ENCODE peak calls at places on chromosome 11, in ten cellular contexts. X is testis, U is left ventricle myocardium inferior, Z is nephron progenitor cell, C is D721Med, E is endothelial cell, D is HCT116, M is choroid plexus epithelial cell, R is right atrium auricular region, V is GM12865. J is an unnamed sample.

GRCh38 chr11:8839957-8840945 is 70.7 kb upstream of the AKIP1 start:
- DNase-seq in R (no peak), U (peak), X (peak), Z (peak), D (no peak), E (peak), M (peak), V (no peak), C (no peak), J (peak)

GRCh38 chr11:68950268-68950667 is 30.5 kb downstream of the MRGPRD start:
- DNase-seq in Z (no peak), U (no peak), C (no peak), D (peak), X (no peak), E (peak), R (no peak), M (peak), V (peak), J (peak)

GRCh38 chr11:134235399-134235798 is 10.9 kb downstream of the VPS26B start:
- DNase-seq in V (no peak), X (peak), M (no peak), R (no peak), E (no peak), Z (no peak), C (no peak), U (no peak), D (no peak), J (no peak)

GRCh38 chr11:117492578-117493251 is 165.1 kb downstream of the CEP164 start:
- DNase-seq in C (peak), E (peak), V (no peak), U (no peak), X (no peak), D (no peak), M (no peak), R (no peak), Z (peak), J (peak)

GRCh38 chr11:111459506-111460270 is 52.5 kb downstream of the BTG4 start:
- DNase-seq in X (no peak), C (no peak), E (no peak), D (no peak), M (no peak), V (no peak), R (no peak), U (no peak), Z (no peak), J (no peak)

GRCh38 chr11:73262851-73263495 is 9.2 kb upstream of the P2RY6 start:
- DNase-seq in Z (no peak), C (no peak), D (no peak), M (peak), E (no peak), V (no peak), X (no peak), U (no peak), R (peak), J (no peak)

GRCh38 chr11:62256281-62256680 is 13.7 kb upstream of the SCGB2A2 start:
- DNase-seq in Z (no peak), U (no peak), M (peak), D (no peak), V (no peak), E (no peak), C (no peak), X (no peak), R (no peak), J (no peak)

GRCh38 chr11:62851807-62852522 is 12.6 kb upstream of the WDR74 start:
- DNase-seq in D (no peak), M (no peak), C (no peak), Z (no peak), U (no peak), E (no peak), V (peak), R (no peak), X (no peak), J (no peak)

GRCh38 chr11:58786693-58787092 is 55.0 kb upstream of the GLYAT start:
- DNase-seq in M (no peak), E (no peak), Z (no peak), X (no peak), U (no peak), C (no peak), D (no peak), V (no peak), R (no peak), J (no peak)

GRCh38 chr11:108897916-108898315 is 233.0 kb downstream of the DDX10 start:
- DNase-seq in M (no peak), C (no peak), U (no peak), X (no peak), R (no peak), V (no peak), D (no peak), E (no peak), Z (no peak), J (no peak)

GRCh38 chr11:12949456-12949855 is 59.7 kb upstream of the RASSF10 start:
- DNase-seq in U (no peak), R (no peak), E (no peak), C (no peak), M (no peak), Z (no peak), D (no peak), V (no peak), X (no peak), J (no peak)

GRCh38 chr11:82698576-82699352 is 34.9 kb downstream of the FAM181B start:
- DNase-seq in V (no peak), M (no peak), D (no peak), U (no peak), Z (no peak), X (no peak), E (no peak), C (no peak), R (no peak), J (no peak)

GRCh38 chr11:45669146-45669545 is 3.7 kb upstream of the CHST1 start:
- DNase-seq in R (no peak), E (no peak), C (no peak), U (no peak), M (no peak), Z (no peak), V (no peak), X (no peak), D (no peak), J (no peak)

GRCh38 chr11:117143390-117143789 is 697 bp upstream of the PAFAH1B2 start:
- DNase-seq in U (peak), E (peak), V (peak), C (no peak), D (no peak), R (peak), M (peak), X (peak), Z (peak), J (no peak)

GRCh38 chr11:72735495-72736027 is 16.6 kb downstream of the ARAP1 start:
- DNase-seq in Z (no peak), D (peak), V (no peak), E (peak), M (peak), U (peak), R (no peak), C (no peak), X (no peak), J (no peak)

GRCh38 chr11:79439430-79439892 is 1.4 kb downstream of the TENM4 start:
- DNase-seq in R (no peak), X (peak), M (peak), E (peak), Z (peak), C (no peak), V (no peak), U (no peak), D (no peak), J (no peak)

GRCh38 chr11:76233936-76234703 is 27.8 kb upstream of the WNT11 start:
- DNase-seq in C (no peak), V (peak), D (no peak), Z (peak), X (peak), U (peak), M (peak), R (peak), E (peak), J (peak)

GRCh38 chr11:123190504-123190903 is 4.5 kb downstream of the CLMP start:
- DNase-seq in Z (no peak), U (no peak), C (no peak), R (no peak), X (no peak), M (no peak), V (no peak), E (no peak), D (no peak), J (no peak)

GRCh38 chr11:110174645-110175310 is 81.6 kb downstream of the ZC3H12C start:
- DNase-seq in V (no peak), R (peak), M (peak), X (no peak), C (no peak), D (no peak), U (no peak), Z (no peak), E (no peak), J (no peak)

GRCh38 chr11:131248588-131248987 is 121.8 kb upstream of the NTM start:
- DNase-seq in X (no peak), M (no peak), C (no peak), E (no peak), D (no peak), U (no peak), V (no peak), Z (no peak), R (no peak), J (no peak)

GRCh38 chr11:61657566-61657965 is 22.6 kb upstream of the DAGLA start:
- DNase-seq in U (no peak), D (no peak), R (no peak), Z (no peak), X (no peak), E (no peak), C (no peak), V (no peak), M (no peak), J (no peak)

GRCh38 chr11:72943664-72944063 is 129.5 kb downstream of the ATG16L2 start:
- DNase-seq in R (no peak), D (no peak), C (no peak), M (no peak), E (no peak), Z (no peak), V (no peak), U (no peak), X (no peak), J (no peak)

GRCh38 chr11:87780068-87780413 is 395.2 kb downstream of the RAB38 start:
- DNase-seq in X (no peak), C (no peak), Z (no peak), U (no peak), M (no peak), R (no peak), E (no peak), V (no peak), D (no peak), J (no peak)

DNA sequence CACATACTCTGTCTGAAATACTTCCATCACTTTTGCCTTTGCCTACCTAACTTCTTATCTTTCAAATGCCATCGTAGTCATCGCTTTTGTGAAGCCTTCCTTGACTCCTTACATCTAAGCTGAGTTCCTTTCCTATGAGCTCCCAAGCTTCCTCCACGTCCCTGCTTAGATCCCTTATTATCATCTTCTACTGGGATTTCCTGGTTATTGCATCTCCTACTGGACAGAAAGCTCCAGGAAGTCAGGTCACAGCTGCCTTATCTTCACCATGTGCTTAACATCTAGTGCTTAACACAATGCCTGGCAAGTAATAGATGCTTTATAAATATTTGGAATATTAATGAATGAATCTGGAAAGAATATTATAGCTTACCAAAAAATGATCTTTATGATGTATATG is 5.9 kb downstream of the YPEL4 start:
- DNase-seq in V (no peak), C (no peak), M (no peak), U (no peak), Z (no peak), R (no peak), X (no peak), D (no peak), E (no peak), J (no peak)
- TF ChIP-seq CTCF in V (no peak), C (no peak), M (peak), U (no peak), Z (no peak), R (no peak), X (no peak), D (no peak), E (no peak), J (no peak)

GRCh38 chr11:81070948-81071347 is 1630.1 kb upstream of the TENM4 start:
- DNase-seq in Z (no peak), U (no peak), V (peak), M (peak), D (no peak), E (no peak), R (no peak), C (no peak), X (no peak), J (no peak)
- TF ChIP-seq CTCF in Z (no peak), U (no peak), V (no peak), M (no peak), D (no peak), E (no peak), R (no peak), C (no peak), X (no peak), J (no peak)

GRCh38 chr11:30149998-30150397 is 80.8 kb upstream of the FSHB start:
- DNase-seq in E (no peak), V (no peak), U (no peak), R (no peak), C (no peak), Z (no peak), X (no peak), D (no peak), M (no peak), J (no peak)
- TF ChIP-seq CTCF in E (no peak), V (no peak), U (no peak), R (no peak), C (no peak), Z (no peak), X (no peak), D (no peak), M (no peak), J (no peak)

GRCh38 chr11:126101241-126101929 is 38.7 kb upstream of the CDON start:
- DNase-seq in Z (peak), E (no peak), D (no peak), U (no peak), X (peak), V (no peak), R (no peak), C (no peak), M (no peak), J (no peak)
- TF ChIP-seq CTCF in Z (no peak), E (no peak), D (no peak), U (no peak), X (no peak), V (no peak), R (no peak), C (no peak), M (no peak), J (no peak)

GRCh38 chr11:2807276-2807681 is 78.3 kb downstream of the CDKN1C start:
- DNase-seq in C (no peak), E (no peak), U (peak), Z (no peak), M (peak), V (no peak), X (peak), R (peak), D (no peak), J (no peak)

GRCh38 chr11:2809854-2810253 is 75.7 kb downstream of the CDKN1C start:
- DNase-seq in X (no peak), D (no peak), R (no peak), E (no peak), Z (no peak), C (no peak), V (no peak), M (no peak), U (no peak), J (no peak)

GRCh38 chr11:2810401-2811205 is 75.0 kb downstream of the CDKN1C start:
- DNase-seq in M (no peak), Z (no peak), C (no peak), D (no peak), U (peak), R (no peak), X (no peak), V (no peak), E (no peak), J (no peak)

GRCh38 chr11:2807801-2808241 is 77.8 kb downstream of the CDKN1C start:
- DNase-seq in D (no peak), C (no peak), U (peak), R (no peak), X (peak), M (no peak), Z (peak), E (no peak), V (no peak), J (no peak)

GRCh38 chr11:2808850-2809847 is 76.4 kb downstream of the CDKN1C start:
- DNase-seq in X (no peak), V (no peak), U (peak), M (no peak), D (no peak), Z (no peak), E (no peak), R (no peak), C (no peak), J (no peak)
- TF ChIP-seq CTCF in X (no peak), V (no peak), U (no peak), M (no peak), D (no peak), Z (no peak), E (no peak), R (no peak), C (no peak), J (no peak)

DNA sequence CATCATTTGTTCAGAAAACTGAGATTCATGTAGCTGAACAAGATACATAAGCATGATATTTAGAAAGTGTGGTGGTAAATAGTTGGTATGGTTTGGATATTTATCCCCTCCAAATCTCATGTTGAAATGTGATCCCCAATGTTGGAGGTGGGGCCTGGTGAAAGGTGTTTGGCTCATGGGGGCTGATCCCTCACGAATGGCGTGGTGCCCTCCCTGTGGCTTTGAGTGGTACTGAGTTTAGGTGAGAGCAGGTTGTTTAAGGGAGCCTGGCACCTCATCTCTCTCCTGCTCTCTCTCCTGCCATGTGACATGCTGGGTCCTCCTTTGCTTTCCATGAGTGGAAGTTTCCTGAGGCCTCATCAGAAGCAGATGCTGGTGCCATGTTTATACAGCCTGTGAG is 48.1 kb downstream of the NXPE1 start:
- DNase-seq in R (no peak), U (no peak), E (no peak), Z (no peak), C (no peak), D (no peak), X (no peak), M (no peak), V (no peak), J (no peak)
- TF ChIP-seq CTCF in R (no peak), U (no peak), E (no peak), Z (no peak), C (no peak), D (no peak), X (no peak), M (no peak), V (no peak), J (no peak)

GRCh38 chr11:36135062-36135461 is 154.2 kb downstream of the COMMD9 start:
- DNase-seq in C (no peak), D (no peak), V (no peak), M (no peak), Z (peak), E (no peak), R (no peak), X (no peak), U (no peak), J (no peak)

GRCh38 chr11:36130401-36130800 is 158.8 kb downstream of the COMMD9 start:
- DNase-seq in M (no peak), E (no peak), Z (no peak), U (no peak), C (no peak), X (no peak), R (no peak), D (no peak), V (no peak), J (no peak)

GRCh38 chr11:36129955-36130354 is 159.3 kb downstream of the COMMD9 start:
- DNase-seq in V (no peak), C (no peak), E (no peak), U (no peak), M (no peak), Z (no peak), X (no peak), R (no peak), D (no peak), J (no peak)

GRCh38 chr11:36132940-36133339 is 156.3 kb downstream of the COMMD9 start:
- DNase-seq in X (no peak), V (no peak), D (no peak), M (peak), C (no peak), U (no peak), E (no peak), R (no peak), Z (no peak), J (no peak)

GRCh38 chr11:36131719-36132349 is 157.4 kb downstream of the COMMD9 start:
- DNase-seq in R (no peak), C (no peak), D (no peak), E (peak), V (peak), Z (peak), U (peak), X (peak), M (peak), J (peak)
- TF ChIP-seq CTCF in R (peak), C (peak), D (no peak), E (no peak), V (peak), Z (peak), U (peak), X (peak), M (peak), J (peak)